ENCODE peak calls at places on chromosomes 1 and 21, in four cellular contexts. Q, M, T and Y are unnamed samples. For H3K4me1, the result is how much of the 10 kb centered on the place peaks cover.

GRCh38 chr1:110298991-110299390 is 40.2 kb upstream of the RBM15 start:
- DNase-seq in Q (no peak), M (no peak), T (no peak), Y (no peak)

GRCh38 chr1:158145173-158145719 is 35.4 kb upstream of the CD1D start:
- DNase-seq in Q (no peak), M (peak), T (no peak), Y (no peak)

GRCh38 chr21:14603202-14603601 is 57.1 kb upstream of the SAMSN1 start:
- DNase-seq in Q (no peak), M (no peak), T (no peak), Y (no peak)

GRCh38 chr1:158285756-158286241 is 3.9 kb upstream of the CD1C start:
- DNase-seq in Q (no peak), M (no peak), T (no peak), Y (peak)

GRCh38 chr1:209513226-209513625 is 70.3 kb upstream of the CAMK1G start:
- DNase-seq in Q (peak), M (no peak), T (no peak), Y (no peak)

GRCh38 chr1:51690285-51690961 is 73.5 kb downstream of the OSBPL9 start:
- DNase-seq in Q (no peak), M (no peak), T (no peak), Y (no peak)

GRCh38 chr1:95086949-95087533 is 14.3 kb upstream of the ALG14 start:
- DNase-seq in Q (peak), M (no peak), T (no peak), Y (peak)

GRCh38 chr1:225774276-225775147 is 3.1 kb upstream of the SRP9 start:
- DNase-seq in Q (no peak), M (no peak), T (no peak), Y (no peak)

GRCh38 chr1:208190784-208191183 is 53.4 kb downstream of the PLXNA2 start:
- DNase-seq in Q (no peak), M (no peak), T (no peak), Y (no peak)

GRCh38 chr1:206479164-206480125 is 9.2 kb downstream of the IKBKE start:
- DNase-seq in Q (peak), M (peak), T (peak), Y (peak)

GRCh38 chr21:42683371-42684108 is 30.1 kb downstream of the PDE9A start:
- DNase-seq in Q (no peak), M (no peak), T (peak), Y (no peak)

GRCh38 chr1:92538413-92539061 is 51.8 kb upstream of the GFI1 start:
- DNase-seq in Q (no peak), M (no peak), T (no peak), Y (no peak)

GRCh38 chr1:179029293-179029692 is 3.6 kb downstream of the FAM20B start:
- DNase-seq in Q (no peak), M (no peak), T (no peak), Y (no peak)

GRCh38 chr1:30866594-30866993 is 42.0 kb downstream of the SDC3 start:
- DNase-seq in Q (no peak), M (no peak), T (no peak), Y (no peak)

GRCh38 chr1:231626535-231626950 is at the start of gene DISC1:
- DNase-seq in Q (peak), M (peak), T (peak), Y (peak)

GRCh38 chr1:221994274-221994698 is 252.4 kb upstream of the DUSP10 start:
- DNase-seq in Q (no peak), M (no peak), T (no peak), Y (no peak)

GRCh38 chr1:107153033-107153432 is 12.2 kb downstream of the NTNG1 start:
- DNase-seq in Q (no peak), M (no peak), T (no peak), Y (no peak)

GRCh38 chr1:226029568-226030225 is 30.6 kb upstream of the SDE2 start:
- DNase-seq in Q (no peak), M (no peak), T (no peak), Y (no peak)

GRCh38 chr1:11284784-11285183 is 11.8 kb downstream of the UBIAD1 start:
- DNase-seq in Q (no peak), M (no peak), T (no peak), Y (no peak)

GRCh38 chr1:200923607-200924006 is 28.9 kb downstream of the INAVA start:
- DNase-seq in Q (no peak), M (no peak), T (no peak), Y (no peak)

GRCh38 chr1:99691175-99691574 is 45.3 kb downstream of the PALMD start:
- DNase-seq in Q (no peak), M (no peak), T (no peak), Y (no peak)

GRCh38 chr1:32349211-32349708 is 13.0 kb downstream of the FAM229A start:
- DNase-seq in Q (no peak), M (no peak), T (peak), Y (no peak)

GRCh38 chr1:55375617-55376258 is 160.6 kb upstream of the USP24 start:
- DNase-seq in Q (peak), M (peak), T (no peak), Y (no peak)

GRCh38 chr1:81314497-81314896 is 486.2 kb upstream of the ADGRL2 start:
- DNase-seq in Q (no peak), M (no peak), T (no peak), Y (no peak)

GRCh38 chr21:39016740-39017315 is 166.4 kb downstream of the PSMG1 start:
- DNase-seq in Q (no peak), M (no peak), T (no peak), Y (no peak)

GRCh38 chr21:39660596-39660995 is 47.9 kb downstream of the B3GALT5 start:
- DNase-seq in Q (no peak), M (peak), T (no peak), Y (no peak)

GRCh38 chr1:8625981-8626898 is 191.2 kb downstream of the RERE start:
- DNase-seq in Q (no peak), M (no peak), T (no peak), Y (no peak)

GRCh38 chr1:32892368-32893197 is 6.3 kb downstream of the HPCA start:
- DNase-seq in Q (peak), M (no peak), T (no peak), Y (no peak)

GRCh38 chr1:112957133-112957812 is 1.3 kb upstream of the SLC16A1 start:
- DNase-seq in Q (peak), M (peak), T (no peak), Y (peak)

GRCh38 chr1:48673725-48674124 is 103.0 kb downstream of the BEND5 start:
- DNase-seq in Q (peak), M (no peak), T (no peak), Y (no peak)

GRCh38 chr1:62022348-62022747 is 172.3 kb upstream of the L1TD1 start:
- DNase-seq in Q (no peak), M (no peak), T (no peak), Y (no peak)

GRCh38 chr1:185046639-185047038 is 1.3 kb downstream of the RNF2 start:
- DNase-seq in Q (no peak), M (no peak), T (no peak), Y (no peak)

GRCh38 chr1:37940299-37940947 is 6.4 kb downstream of the INPP5B start:
- DNase-seq in Q (no peak), M (no peak), T (peak), Y (no peak)

GRCh38 chr1:228993106-228993505 is 257.8 kb downstream of the RHOU start:
- DNase-seq in Q (no peak), M (no peak), T (no peak), Y (no peak)
- H3K27ac ChIP-seq in Q (no peak), M (no peak), T (no peak), Y (no peak)

DNA sequence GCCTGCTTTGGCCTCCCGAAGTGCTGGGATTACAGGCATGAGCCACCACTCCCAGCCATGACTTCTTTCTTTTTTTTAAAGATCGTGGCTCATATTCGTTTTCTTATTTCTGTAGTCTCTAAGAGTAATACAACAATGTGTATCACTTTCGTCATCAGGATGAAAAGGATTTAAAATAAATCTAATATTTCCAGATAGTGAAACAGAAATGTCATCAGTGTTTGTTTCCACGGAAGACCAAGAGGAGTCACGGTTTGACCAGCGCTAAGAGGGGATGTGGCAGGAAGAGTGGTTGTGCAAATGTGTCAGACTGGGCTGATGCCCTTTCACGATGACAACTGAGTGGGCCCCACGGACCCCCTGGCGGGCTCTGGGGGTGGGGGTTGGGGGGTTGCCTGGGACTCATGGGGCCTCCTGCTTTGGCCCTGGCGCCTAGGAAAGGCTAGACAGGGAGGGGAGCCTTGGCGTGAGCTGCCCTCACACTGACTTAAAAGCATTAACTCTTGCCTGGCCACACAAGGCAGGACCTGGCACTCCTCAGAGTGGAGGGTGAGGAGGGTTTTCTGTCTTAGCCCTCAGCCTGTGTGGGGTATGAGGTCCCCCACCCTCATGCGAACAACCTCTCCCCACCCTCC is 8.4 kb downstream of the SOX13 start:
- DNase-seq in Q (no peak), M (no peak), T (no peak), Y (no peak)
- H3K4me1 ChIP-seq in Q (under half), M (under half), T (half or more), Y (half or more)

GRCh38 chr1:171939730-171940129 is 98.4 kb downstream of the DNM3 start:
- DNase-seq in Q (no peak), M (no peak), T (no peak), Y (no peak)

GRCh38 chr1:171940373-171940772 is 99.1 kb downstream of the DNM3 start:
- DNase-seq in Q (no peak), M (no peak), T (no peak), Y (no peak)

GRCh38 chr1:171948491-171948890 is 107.2 kb downstream of the DNM3 start:
- DNase-seq in Q (no peak), M (no peak), T (no peak), Y (no peak)

GRCh38 chr1:171941920-171942319 is 100.6 kb downstream of the DNM3 start:
- DNase-seq in Q (no peak), M (no peak), T (no peak), Y (no peak)

GRCh38 chr1:171943973-171944561 is 102.8 kb downstream of the DNM3 start:
- DNase-seq in Q (no peak), M (no peak), T (no peak), Y (no peak)
- H3K27ac ChIP-seq in Q (no peak), M (no peak), T (no peak), Y (no peak)

GRCh38 chr1:41362749-41363631 is 1.8 kb downstream of the FOXO6 start:
- DNase-seq in Q (no peak), M (no peak), T (peak), Y (no peak)
- H3K4me1 ChIP-seq in Q (under half), M (under half), T (under half), Y (half or more)

DNA sequence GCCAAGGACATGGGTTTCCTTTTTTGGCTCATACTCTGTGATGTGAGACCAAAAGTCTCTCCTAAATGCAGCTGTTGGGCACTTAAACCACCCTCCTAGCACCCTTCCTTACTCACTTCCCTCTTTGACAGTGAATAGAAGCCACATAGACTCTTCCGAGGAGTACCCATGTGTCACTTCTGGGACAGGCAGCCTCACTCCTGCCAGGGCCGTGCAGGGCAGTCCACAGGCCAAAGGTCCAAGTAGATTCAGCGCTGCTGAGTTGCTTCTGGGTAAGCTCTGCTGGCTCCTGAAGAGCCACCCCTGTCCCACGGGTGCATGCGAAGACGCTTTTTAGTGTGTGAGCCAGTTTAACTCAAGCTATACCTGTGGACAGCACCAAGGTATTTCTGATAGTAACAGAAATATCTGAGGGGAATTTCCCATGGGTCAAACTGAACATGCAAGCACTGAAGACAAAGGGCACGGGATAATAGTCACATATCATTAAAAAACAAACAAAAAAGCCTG is 36.8 kb upstream of the BMP8B start:
- DNase-seq in Q (no peak), M (no peak), T (peak), Y (no peak)
- H3K27ac ChIP-seq in Q (no peak), M (no peak), T (no peak), Y (no peak)

GRCh38 chr1:155321577-155322497 is 1.1 kb downstream of the RUSC1 start:
- DNase-seq in Q (peak), M (peak), T (no peak), Y (no peak)

GRCh38 chr1:155323729-155324040 is 3.0 kb downstream of the RUSC1 start:
- DNase-seq in Q (peak), M (peak), T (peak), Y (peak)

GRCh38 chr1:155324041-155324716 is 3.5 kb downstream of the RUSC1 start:
- DNase-seq in Q (peak), M (peak), T (peak), Y (peak)

GRCh38 chr1:155322571-155322952 is 1.9 kb downstream of the RUSC1 start:
- DNase-seq in Q (peak), M (peak), T (peak), Y (no peak)

GRCh38 chr1:155322953-155323728 is 2.4 kb downstream of the RUSC1 start:
- DNase-seq in Q (peak), M (peak), T (peak), Y (peak)
- H3K4me1 ChIP-seq in Q (under half), M (under half), T (under half), Y (under half)